ENCODE peak calls at places on chromosomes 13 and 19, in seven cellular contexts. Q is mesendoderm, L is H9, T is IMR-90, V is neuronal stem cell, S is H1, Y is mesenchymal stem cell. R is an unnamed sample.

GRCh38 chr19:32309711-32310390 is 35.6 kb upstream of the ZNF507 start:
- DNase-seq in V (no peak), L (no peak), T (no peak), S (no peak), Q (no peak), Y (no peak), R (no peak)

GRCh38 chr19:46376241-46377153 is 29.6 kb downstream of the PPP5C start:
- DNase-seq in T (no peak), L (peak), S (no peak), Y (no peak), V (no peak), Q (no peak), R (no peak)

GRCh38 chr19:45136507-45137178 is 24.1 kb downstream of the NKPD1 start:
- DNase-seq in L (no peak), Y (no peak), V (no peak), T (no peak), S (no peak), Q (no peak), R (no peak)

GRCh38 chr19:6540918-6541689 is 10.3 kb downstream of the TNFSF9 start:
- DNase-seq in T (no peak), V (no peak), Q (no peak), L (no peak), Y (no peak), S (no peak), R (peak)

GRCh38 chr13:53005631-53006030 is 23.0 kb upstream of the OLFM4 start:
- DNase-seq in L (no peak), T (no peak), Y (no peak), Q (no peak), S (no peak), V (no peak), R (no peak)

GRCh38 chr13:111948281-111948680 is 118.7 kb upstream of the SOX1 start:
- DNase-seq in S (no peak), T (no peak), Y (no peak), V (no peak), L (no peak), Q (no peak), R (no peak)

GRCh38 chr19:27793128-27793643 is 1419.8 kb downstream of the UQCRFS1 start:
- DNase-seq in Q (peak), T (peak), V (peak), Y (peak), S (peak), L (peak), R (peak)

GRCh38 chr19:38250428-38250820 is 5.8 kb downstream of the PPP1R14A start:
- DNase-seq in S (no peak), V (no peak), L (no peak), Y (no peak), T (no peak), Q (no peak), R (no peak)

GRCh38 chr13:113187263-113187669 is 21.2 kb downstream of the PCID2 start:
- DNase-seq in L (no peak), S (no peak), T (peak), Y (peak), V (no peak), Q (peak), R (peak)

GRCh38 chr19:12723383-12723642 is 419 bp downstream of the TNPO2 start:
- DNase-seq in V (no peak), T (peak), Y (no peak), Q (no peak), S (no peak), L (no peak), R (no peak)

GRCh38 chr19:15790096-15790495 is 2.6 kb downstream of the OR10H5 start:
- DNase-seq in Y (no peak), L (no peak), Q (no peak), T (no peak), S (no peak), V (no peak), R (no peak)

GRCh38 chr13:108676620-108677019 is 47.2 kb downstream of the MYO16 start:
- DNase-seq in T (no peak), L (no peak), Y (no peak), V (no peak), S (no peak), Q (no peak), R (peak)

GRCh38 chr19:54518844-54519243 is 16.2 kb downstream of the LAIR2 start:
- DNase-seq in T (no peak), Q (no peak), S (no peak), Y (no peak), L (no peak), V (no peak), R (peak)

GRCh38 chr13:51243832-51244231 is 21.6 kb downstream of the FAM124A start:
- DNase-seq in Y (no peak), Q (peak), V (no peak), S (peak), T (no peak), L (peak), R (no peak)

GRCh38 chr13:37412271-37412683 is 186.3 kb downstream of the POSTN start:
- DNase-seq in Y (no peak), S (no peak), T (peak), L (no peak), V (no peak), Q (no peak), R (peak)

GRCh38 chr13:97002581-97002980 is 8.3 kb upstream of the OXGR1 start:
- DNase-seq in V (no peak), Q (no peak), Y (no peak), S (no peak), L (no peak), T (no peak), R (peak)

GRCh38 chr13:97003071-97003470 is 8.8 kb upstream of the OXGR1 start:
- DNase-seq in Y (peak), L (no peak), T (no peak), V (no peak), S (no peak), Q (no peak), R (peak)

GRCh38 chr13:97004096-97004876 is 10.0 kb upstream of the OXGR1 start:
- DNase-seq in L (no peak), Y (peak), S (no peak), T (peak), Q (peak), V (no peak), R (peak)

GRCh38 chr13:97004886-97005285 is 10.6 kb upstream of the OXGR1 start:
- DNase-seq in L (no peak), Q (no peak), S (no peak), Y (no peak), V (no peak), T (no peak), R (no peak)

DNA sequence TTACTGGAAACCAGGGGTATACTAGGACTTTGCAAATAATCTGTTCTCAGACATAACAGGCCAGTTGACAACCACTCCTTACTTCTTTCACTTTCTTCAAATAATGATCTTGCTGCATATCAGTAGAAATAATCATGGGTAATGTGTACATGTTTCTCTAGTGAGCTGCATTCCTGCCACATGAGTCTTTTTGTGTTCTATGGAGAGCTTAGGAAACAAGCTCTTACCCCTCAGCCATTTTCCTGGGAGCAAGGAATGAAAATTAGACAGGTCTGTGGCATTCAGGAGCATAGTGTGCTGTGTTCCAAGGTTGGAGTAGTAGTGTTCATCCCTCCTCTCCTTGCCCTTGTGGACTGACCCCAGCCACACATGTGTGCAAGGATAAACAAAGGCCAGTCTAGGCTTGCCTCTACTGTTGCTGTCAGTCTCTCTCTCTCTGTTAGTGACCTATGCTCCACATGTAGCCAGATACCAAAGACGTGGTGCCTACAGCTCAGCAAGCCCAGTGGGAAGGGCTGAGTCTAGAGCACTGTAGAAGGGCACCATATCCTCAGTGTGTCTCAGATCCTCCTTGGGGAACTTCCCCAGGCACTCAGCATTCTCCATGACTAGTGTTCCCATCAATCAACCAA is 11.5 kb upstream of the OXGR1 start:
- DNase-seq in S (no peak), T (peak), V (no peak), L (no peak), Y (peak), Q (no peak), R (peak)
- H3K27ac ChIP-seq in S (no peak), T (peak), V (no peak), L (no peak), Y (no peak), Q (no peak), R (peak)

DNA sequence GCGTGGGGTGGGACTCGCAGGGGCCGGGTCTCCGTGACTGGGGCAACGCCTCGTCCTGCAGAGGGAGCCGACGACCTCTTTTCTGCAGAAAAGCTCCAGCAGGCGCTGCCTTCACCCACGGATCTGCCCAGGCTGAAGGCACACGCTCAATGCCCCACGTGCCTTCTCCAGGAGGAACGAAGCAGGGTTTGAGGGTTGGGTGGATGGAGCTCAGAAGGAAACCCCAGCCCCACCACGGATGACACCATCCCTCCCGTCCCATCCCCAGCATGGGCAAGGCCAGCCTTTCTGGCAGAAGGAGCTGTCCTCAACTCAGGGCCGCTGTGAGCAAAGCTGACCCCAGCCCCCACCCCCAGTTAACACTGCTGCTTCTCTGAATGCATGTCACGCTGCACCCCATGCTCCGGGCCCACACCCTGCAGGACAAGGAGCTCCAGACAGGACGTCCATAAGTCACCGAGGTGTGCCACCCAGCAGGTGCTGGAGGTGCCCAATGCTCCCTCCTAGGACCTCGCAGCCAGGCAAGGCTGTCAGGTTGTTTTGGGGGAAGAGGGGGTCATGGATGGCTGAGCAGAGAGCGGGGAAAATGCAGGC is 7.4 kb downstream of the C19orf25 start:
- DNase-seq in T (no peak), Y (no peak), S (no peak), Q (no peak), L (no peak), V (no peak), R (no peak)
- H3K23ac ChIP-seq in T (no peak), Y (peak), S (no peak), Q (no peak), L (no peak), V (peak), R (no peak)

DNA sequence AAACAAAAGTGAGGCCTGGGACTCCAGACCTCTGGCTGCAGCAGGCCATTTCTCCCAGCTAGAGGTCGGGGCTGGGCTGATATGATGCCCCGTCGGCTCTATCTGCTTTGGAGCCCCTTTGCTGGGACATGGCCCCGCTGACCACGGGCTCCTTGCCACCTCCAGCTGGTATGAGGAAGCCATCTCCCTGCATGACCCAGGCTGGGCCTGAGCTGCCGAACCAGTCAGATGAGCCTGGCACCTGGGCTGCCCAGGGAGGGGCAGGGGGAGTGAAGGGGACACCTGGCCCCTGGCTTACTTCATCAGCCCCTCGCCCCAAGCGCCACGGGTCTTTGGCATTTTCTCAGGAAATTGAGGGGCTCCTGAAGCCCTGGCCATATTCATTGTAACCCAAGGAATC is 7.8 kb downstream of the ZSWIM4 start:
- DNase-seq in V (no peak), T (no peak), L (no peak), S (no peak), Q (no peak), Y (no peak), R (no peak)
- H3K27ac ChIP-seq in V (no peak), T (no peak), L (no peak), S (no peak), Q (no peak), Y (no peak), R (no peak)

GRCh38 chr19:40671404-40671803 is 19.0 kb downstream of the NUMBL start:
- DNase-seq in V (no peak), L (no peak), T (no peak), Y (no peak), Q (no peak), S (no peak), R (peak)

GRCh38 chr19:40663712-40664692 is 26.4 kb downstream of the NUMBL start:
- DNase-seq in S (no peak), V (no peak), L (no peak), Y (peak), Q (peak), T (peak), R (no peak)

GRCh38 chr19:40668991-40669614 is 21.3 kb downstream of the NUMBL start:
- DNase-seq in S (no peak), T (no peak), Y (no peak), V (no peak), L (no peak), Q (no peak), R (no peak)

GRCh38 chr19:40666803-40667438 is 23.5 kb downstream of the NUMBL start:
- DNase-seq in S (no peak), T (no peak), Q (no peak), Y (no peak), V (no peak), L (no peak), R (no peak)

DNA sequence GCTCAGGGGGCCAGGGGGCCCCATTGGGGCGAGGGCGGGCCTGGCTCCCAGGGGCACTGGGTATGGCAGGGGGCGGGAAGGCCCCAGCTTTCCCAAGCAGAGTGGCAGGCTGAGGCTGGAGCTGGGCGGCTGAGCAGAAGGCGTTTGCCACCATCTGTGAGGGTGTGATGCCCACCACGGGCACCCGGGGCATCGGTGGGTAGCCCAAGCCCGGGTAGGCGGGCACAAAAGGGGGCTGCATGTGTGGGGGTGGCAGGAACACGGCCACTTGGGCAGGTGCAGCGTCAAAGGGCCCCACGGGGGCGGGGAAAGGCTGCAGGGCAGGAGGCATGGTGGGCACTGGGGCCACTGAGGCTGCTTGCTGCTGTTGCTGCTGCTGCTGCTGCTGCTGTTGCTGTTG is 22.8 kb downstream of the NUMBL start:
- DNase-seq in Q (no peak), L (no peak), S (no peak), Y (no peak), V (no peak), T (no peak), R (no peak)
- H3K23ac ChIP-seq in Q (no peak), L (no peak), S (no peak), Y (no peak), V (peak), T (no peak), R (no peak)

GRCh38 chr19:18685597-18686164 is 2.2 kb downstream of the CRTC1 start:
- DNase-seq in V (no peak), Q (no peak), S (no peak), L (no peak), T (peak), Y (no peak), R (no peak)

GRCh38 chr19:18684642-18684993 is 1.1 kb downstream of the CRTC1 start:
- DNase-seq in V (no peak), T (no peak), L (no peak), Y (no peak), Q (no peak), S (no peak), R (no peak)

GRCh38 chr19:18683109-18683954 is at the start of gene CRTC1:
- DNase-seq in V (peak), L (peak), S (peak), Y (peak), T (peak), Q (peak), R (peak)

GRCh38 chr19:18683955-18684641 is 618 bp downstream of the CRTC1 start:
- DNase-seq in Q (no peak), T (no peak), Y (no peak), S (no peak), L (peak), V (no peak), R (no peak)

GRCh38 chr19:18682807-18683108 is 722 bp upstream of the CRTC1 start:
- DNase-seq in L (no peak), V (no peak), Q (no peak), S (no peak), T (no peak), Y (no peak), R (no peak)
- H3K27ac ChIP-seq in L (no peak), V (no peak), Q (no peak), S (no peak), T (peak), Y (no peak), R (no peak)

DNA sequence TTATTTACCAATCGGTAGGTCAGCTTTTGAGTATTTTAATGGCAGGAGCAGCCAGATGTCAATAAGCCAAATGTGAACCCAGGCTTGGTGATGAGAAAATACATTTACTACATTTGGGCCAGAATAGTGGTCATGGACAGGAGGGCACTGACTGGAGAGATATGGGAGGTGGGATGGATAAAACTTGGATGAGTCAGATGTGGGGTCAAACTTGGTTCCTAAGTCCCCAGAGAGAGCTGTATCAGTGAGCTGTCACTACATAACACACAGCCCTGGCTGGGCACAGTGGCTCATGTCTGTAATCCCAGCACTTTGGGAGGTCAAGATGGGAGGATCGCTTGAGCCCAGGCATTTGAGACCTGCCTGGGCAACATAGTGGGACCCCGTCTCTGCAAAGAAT is 51.7 kb upstream of the EHD2 start:
- DNase-seq in Q (no peak), Y (no peak), V (no peak), L (no peak), T (no peak), S (no peak), R (no peak)
- H3K23ac ChIP-seq in Q (no peak), Y (no peak), V (no peak), L (no peak), T (no peak), S (no peak), R (no peak)

GRCh38 chr13:105341758-105342157 is 1193.7 kb downstream of the EFNB2 start:
- DNase-seq in V (no peak), Y (no peak), S (no peak), T (no peak), Q (no peak), L (no peak), R (no peak)

GRCh38 chr13:105343134-105343806 is 1192.2 kb downstream of the EFNB2 start:
- DNase-seq in T (peak), Q (no peak), Y (no peak), V (no peak), L (no peak), S (no peak), R (no peak)

GRCh38 chr13:105340061-105340606 is 1195.3 kb downstream of the EFNB2 start:
- DNase-seq in Y (no peak), V (no peak), L (no peak), Q (no peak), T (no peak), S (no peak), R (no peak)

GRCh38 chr13:105342421-105342820 is 1193.0 kb downstream of the EFNB2 start:
- DNase-seq in L (no peak), T (peak), S (no peak), Q (no peak), V (no peak), Y (no peak), R (no peak)

GRCh38 chr13:105341256-105341655 is 1194.2 kb downstream of the EFNB2 start:
- DNase-seq in V (no peak), Y (no peak), T (no peak), L (no peak), S (no peak), Q (no peak), R (no peak)
- H3K27ac ChIP-seq in V (no peak), Y (no peak), T (no peak), L (no peak), S (no peak), Q (no peak), R (no peak)

GRCh38 chr13:92510416-92510815 is 716.2 kb upstream of the GPC6 start:
- DNase-seq in Q (peak), L (no peak), T (peak), S (no peak), V (no peak), Y (peak), R (peak)

GRCh38 chr13:92514420-92515125 is 712.0 kb upstream of the GPC6 start:
- DNase-seq in T (no peak), S (no peak), V (no peak), L (no peak), Y (no peak), Q (no peak), R (no peak)

GRCh38 chr13:92512852-92513251 is 713.8 kb upstream of the GPC6 start:
- DNase-seq in S (no peak), Q (no peak), T (no peak), V (no peak), Y (no peak), L (no peak), R (no peak)

DNA sequence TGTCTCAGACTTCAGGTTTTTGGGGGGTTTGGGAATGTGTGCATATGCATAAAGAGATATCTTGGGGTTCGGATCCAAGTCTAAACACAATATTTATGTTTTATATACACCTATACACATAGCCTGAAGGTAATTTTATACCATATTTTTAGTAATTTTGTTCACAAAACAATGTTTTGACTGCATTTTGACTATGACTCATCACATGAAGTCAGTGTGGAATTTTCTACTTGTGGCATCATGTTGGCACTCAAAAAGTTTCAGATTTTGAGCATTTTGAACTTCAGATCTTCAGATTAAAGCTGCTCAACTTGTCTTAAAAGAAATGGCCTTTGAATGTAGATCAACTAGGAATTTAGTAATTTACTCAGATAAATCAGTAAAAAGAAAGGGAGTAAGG is 712.9 kb upstream of the GPC6 start:
- DNase-seq in Y (no peak), S (no peak), V (no peak), Q (no peak), T (peak), L (no peak), R (no peak)
- H3K23ac ChIP-seq in Y (no peak), S (no peak), V (no peak), Q (no peak), T (no peak), L (no peak), R (no peak)